ENCODE peak calls at places on chromosomes 11 and 22, in four cellular contexts. J is aorta, N is heart right ventricle, B is nephron progenitor cell. L is an unnamed sample.
A peak's percentile ranks its signal among the peaks of the same experiment; 100 is the strongest.

GRCh38 chr11:134846776-134847722 is 435.0 kb upstream of the B3GAT1 start:
- DNase-seq in N (no peak), J (no peak), B (no peak), L (no peak)

GRCh38 chr22:27873476-27873875 is 45.6 kb downstream of the PITPNB start:
- DNase-seq in J (no peak), N (no peak), B (no peak), L (no peak)

GRCh38 chr11:102237096-102237735 is 80.1 kb upstream of the BIRC3 start:
- DNase-seq in B (no peak), N (no peak), J (no peak), L (no peak)

GRCh38 chr11:34184505-34185015 is 79.1 kb downstream of the NAT10 start:
- DNase-seq in B (no peak), J (no peak), N (no peak), L (no peak)

GRCh38 chr11:17528181-17528691 is 16.0 kb downstream of the USH1C start:
- DNase-seq in J (no peak), N (peak; percentile 49), B (peak; percentile 78), L (no peak)

GRCh38 chr11:73965076-73965763 is 14.4 kb downstream of the DNAJB13 start:
- DNase-seq in J (peak; percentile 63), B (no peak), N (no peak), L (no peak)

GRCh38 chr11:32962016-32962415 is 53.7 kb upstream of the DEPDC7 start:
- DNase-seq in J (no peak), B (no peak), N (no peak), L (no peak)

GRCh38 chr22:24359452-24360120 is 67.8 kb upstream of the ADORA2A start:
- DNase-seq in J (no peak), N (no peak), B (no peak), L (no peak)

GRCh38 chr11:111417766-111418435 is 38.8 kb upstream of the POU2AF1 start:
- DNase-seq in N (peak; percentile 26), J (no peak), B (no peak), L (no peak)

GRCh38 chr11:64770120-64770519 is 8.2 kb downstream of the SF1 start:
- DNase-seq in B (no peak), J (peak; percentile 42), N (no peak), L (no peak)

GRCh38 chr11:95375881-95376280 is 144.9 kb upstream of the SESN3 start:
- DNase-seq in N (no peak), J (no peak), B (no peak), L (no peak)

GRCh38 chr11:87602776-87603175 is 565.0 kb downstream of the TMEM135 start:
- DNase-seq in N (no peak), J (no peak), B (no peak), L (no peak)

GRCh38 chr11:22539851-22540376 is 85.7 kb downstream of the FANCF start:
- DNase-seq in J (no peak), N (no peak), B (no peak), L (no peak)

GRCh38 chr11:32290783-32291182 is 144.6 kb downstream of the WT1 start:
- DNase-seq in J (no peak), N (no peak), B (no peak), L (no peak)

GRCh38 chr11:122817121-122817520 is 21.2 kb upstream of the CRTAM start:
- DNase-seq in J (no peak), B (no peak), N (no peak), L (no peak)

GRCh38 chr11:62105611-62106245 is 18.1 kb upstream of the INCENP start:
- DNase-seq in N (no peak), B (no peak), J (no peak), L (no peak)

GRCh38 chr11:122242731-122243130 is 126.7 kb upstream of the BLID start:
- DNase-seq in N (no peak), J (no peak), B (no peak), L (no peak)

GRCh38 chr22:45185718-45186511 is 22.2 kb downstream of the NUP50 start:
- DNase-seq in B (no peak), J (peak; percentile 43), N (no peak), L (no peak)

GRCh38 chr11:58513747-58514367 is 6.0 kb upstream of the OR5B21 start:
- DNase-seq in B (peak; percentile 47), J (no peak), N (no peak), L (no peak)

GRCh38 chr22:29979645-29980303 is 96.8 kb downstream of the MTMR3 start:
- DNase-seq in J (no peak), N (no peak), B (no peak), L (no peak)

GRCh38 chr22:42905702-42906183 is 48.7 kb upstream of the ARFGAP3 start:
- DNase-seq in N (peak; percentile 69), B (no peak), J (peak; percentile 84), L (no peak)

GRCh38 chr22:25564320-25564978 is at the start of gene GRK3:
- DNase-seq in J (peak; percentile 90), B (peak; percentile 86), N (peak; percentile 67), L (no peak)

GRCh38 chr22:48500481-48501230 is 1327.0 kb downstream of the BRD1 start:
- DNase-seq in J (peak; percentile 66), B (no peak), N (no peak), L (no peak)

GRCh38 chr22:20020533-20021195 is at the start of gene TANGO2:
- DNase-seq in B (peak; percentile 96), J (peak; percentile 97), N (peak; percentile 95), L (peak; percentile 93)

GRCh38 chr11:127223633-127224032 is 223.1 kb upstream of the KIRREL3 start:
- DNase-seq in N (no peak), B (no peak), J (no peak), L (no peak)

GRCh38 chr11:13337986-13338436 is 60.4 kb downstream of the BMAL1 start:
- DNase-seq in B (no peak), J (no peak), N (no peak), L (no peak)

GRCh38 chr11:69377029-69377952 is 83.3 kb downstream of the MYEOV start:
- DNase-seq in J (peak; percentile 59), N (no peak), B (no peak), L (no peak)

GRCh38 chr22:38843716-38844660 is at the start of gene NPTXR:
- DNase-seq in N (peak; percentile 58), J (peak; percentile 89), B (peak; percentile 68), L (no peak)

GRCh38 chr22:30720263-30720837 is 25.7 kb downstream of the OSBP2 start:
- DNase-seq in J (peak; percentile 33), N (no peak), B (no peak), L (no peak)

GRCh38 chr11:94604496-94604895 is 37.3 kb downstream of the PIWIL4 start:
- DNase-seq in B (no peak), N (no peak), J (no peak), L (no peak)

GRCh38 chr11:130241697-130242096 is 73.0 kb downstream of the ZBTB44 start:
- DNase-seq in B (no peak), N (no peak), J (no peak), L (no peak)

GRCh38 chr22:37063436-37064420 is 12.2 kb downstream of the KCTD17 start:
- DNase-seq in N (no peak), J (no peak), B (no peak), L (no peak)